ENCODE peak calls at places on chromosomes 12 and 14, in nine cellular contexts. N is pancreas, C is left lung, S is sigmoid colon, E is mammary epithelial cell, D is uterus, B is vagina, Q is psoas muscle, T is small intestine. P is an unnamed sample. For H3K4me1, the result is how much of the 10 kb centered on the place peaks cover.

GRCh38 chr12:47356129-47356622 is 276.4 kb upstream of the AMIGO2 start:
- DNase-seq in C (no peak), E (no peak), Q (no peak), T (no peak), S (no peak), N (no peak), D (no peak), B (no peak), P (no peak)

GRCh38 chr12:56520025-56520810 is 1.4 kb upstream of the RBMS2 start:
- DNase-seq in Q (no peak), N (no peak), B (no peak), D (peak), T (no peak), C (no peak), S (no peak), E (no peak), P (no peak)

GRCh38 chr14:77574446-77575125 is 41.9 kb downstream of the SPTLC2 start:
- DNase-seq in S (no peak), E (no peak), N (no peak), C (no peak), D (no peak), B (no peak), T (no peak), Q (no peak), P (peak)

GRCh38 chr12:69985656-69986055 is 160.6 kb downstream of the MYRFL start:
- DNase-seq in D (no peak), B (no peak), Q (no peak), S (no peak), N (no peak), T (peak), E (no peak), C (no peak), P (no peak)

GRCh38 chr12:121957831-121958515 is 39.6 kb downstream of the CFAP251 start:
- DNase-seq in S (no peak), N (no peak), Q (no peak), B (no peak), T (no peak), E (no peak), D (no peak), C (no peak), P (no peak)

GRCh38 chr12:123843912-123844748 is 82.0 kb downstream of the DNAH10 start:
- DNase-seq in T (no peak), N (no peak), S (no peak), E (peak), D (no peak), C (no peak), Q (no peak), B (no peak), P (no peak)

GRCh38 chr12:6828671-6829531 is 694 bp downstream of the P3H3 start:
- DNase-seq in B (no peak), Q (no peak), C (peak), T (no peak), D (peak), E (no peak), S (peak), N (peak), P (peak)

GRCh38 chr12:39043425-39043824 is 138.0 kb upstream of the CPNE8 start:
- DNase-seq in C (no peak), E (no peak), B (no peak), S (no peak), Q (no peak), N (no peak), D (no peak), T (no peak), P (no peak)

GRCh38 chr12:95215925-95216324 is 1.3 kb downstream of the FGD6 start:
- DNase-seq in S (no peak), E (peak), Q (no peak), T (no peak), C (no peak), B (no peak), N (no peak), D (no peak), P (peak)

GRCh38 chr14:102095231-102095870 is 8.5 kb upstream of the HSP90AA1 start:
- DNase-seq in T (no peak), C (no peak), E (no peak), B (no peak), N (no peak), S (no peak), Q (no peak), D (no peak), P (peak)

GRCh38 chr14:102094101-102094500 is 7.3 kb upstream of the HSP90AA1 start:
- DNase-seq in B (no peak), C (no peak), S (no peak), T (no peak), D (no peak), N (no peak), E (peak), Q (no peak), P (no peak)

GRCh38 chr14:102097441-102098135 is 10.7 kb upstream of the HSP90AA1 start:
- DNase-seq in T (no peak), B (no peak), C (no peak), S (peak), D (no peak), E (no peak), N (no peak), Q (no peak), P (no peak)

GRCh38 chr14:102096569-102097188 is 9.8 kb upstream of the HSP90AA1 start:
- DNase-seq in C (peak), S (peak), B (no peak), N (peak), T (peak), E (peak), D (peak), Q (peak), P (peak)

GRCh38 chr14:102095871-102096568 is 9.2 kb upstream of the HSP90AA1 start:
- DNase-seq in D (no peak), N (no peak), C (no peak), S (no peak), T (no peak), E (no peak), B (no peak), Q (no peak), P (no peak)
- H3K4me3 ChIP-seq in D (no peak), N (no peak), C (no peak), S (no peak), T (no peak), E (no peak), B (no peak), Q (no peak), P (no peak)

GRCh38 chr14:36656769-36657408 is 4.8 kb upstream of the PAX9 start:
- DNase-seq in B (no peak), C (no peak), D (no peak), Q (peak), N (peak), T (no peak), E (no peak), S (no peak), P (no peak)

GRCh38 chr14:36659010-36659821 is 2.4 kb upstream of the PAX9 start:
- DNase-seq in D (no peak), T (no peak), E (no peak), B (no peak), C (no peak), Q (no peak), N (peak), S (no peak), P (no peak)

GRCh38 chr14:36657409-36658090 is 4.1 kb upstream of the PAX9 start:
- DNase-seq in N (peak), Q (no peak), B (no peak), D (no peak), S (no peak), T (no peak), E (no peak), C (peak), P (no peak)

GRCh38 chr14:36659822-36660735 is 1.6 kb upstream of the PAX9 start:
- DNase-seq in T (no peak), C (no peak), N (peak), E (no peak), B (no peak), Q (peak), S (no peak), D (no peak), P (no peak)

DNA sequence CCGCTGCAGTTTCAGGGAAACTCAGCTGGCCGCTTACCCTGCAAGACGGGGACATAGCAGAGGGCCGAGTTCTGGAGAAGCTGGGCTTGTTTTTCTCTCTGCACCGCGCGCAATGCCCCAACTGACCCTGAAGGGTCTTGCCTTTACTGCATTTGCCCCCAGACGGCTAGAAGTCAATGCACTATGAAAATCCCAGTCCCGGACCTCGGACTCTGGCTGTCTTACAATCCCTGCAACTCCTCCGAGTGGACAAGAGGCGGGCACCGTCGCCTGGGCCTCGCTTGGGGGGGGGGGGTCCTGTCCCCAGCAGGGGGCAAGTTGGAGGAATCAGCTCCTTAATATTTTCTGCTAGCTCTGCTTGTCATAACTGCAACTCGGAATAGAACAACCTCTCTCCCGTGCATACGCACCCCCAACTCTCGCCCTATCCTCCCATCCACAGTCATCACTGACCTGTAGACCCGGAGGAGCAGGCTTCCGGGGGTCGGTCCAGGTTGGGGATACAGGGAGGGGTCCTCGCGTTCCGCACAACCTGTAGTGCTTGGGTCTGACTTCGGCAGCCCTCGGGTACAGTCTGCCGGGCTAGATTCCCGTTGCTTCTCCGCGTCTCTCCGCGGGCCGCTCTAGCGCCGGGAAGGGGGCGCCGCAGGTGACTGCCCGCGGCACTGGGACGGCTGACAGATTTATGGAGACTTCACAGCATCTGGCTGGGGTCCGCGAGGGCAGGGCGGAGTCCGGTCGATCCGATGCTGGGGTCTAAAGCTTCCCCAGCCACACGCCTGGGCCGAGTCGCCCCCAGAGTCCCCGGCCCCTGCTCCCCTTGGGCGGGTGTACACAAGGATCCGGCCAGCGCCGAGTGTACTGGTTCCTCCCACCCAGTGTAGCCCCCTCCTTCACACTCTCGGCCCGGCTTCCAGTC is 3.3 kb upstream of the PAX9 start:
- DNase-seq in C (peak), S (no peak), Q (no peak), D (no peak), B (no peak), T (no peak), N (peak), E (no peak), P (no peak)
- H3K4me1 ChIP-seq in C (under half), S (half or more), Q (under half), D (under half), B (half or more), T (under half), N (under half), E (under half), P (under half)

GRCh38 chr14:54398028-54398368 is 1.2 kb downstream of the CDKN3 start:
- DNase-seq in E (no peak), S (no peak), N (no peak), C (no peak), Q (no peak), D (no peak), B (no peak), T (peak), P (no peak)
- H3K4me3 ChIP-seq in E (peak), S (no peak), N (no peak), C (no peak), Q (no peak), D (no peak), B (no peak), T (no peak), P (peak)

GRCh38 chr14:80933282-80933681 is 8.3 kb downstream of the CEP128 start:
- DNase-seq in C (no peak), B (no peak), N (no peak), S (no peak), D (no peak), E (no peak), Q (no peak), T (no peak), P (no peak)
- H3K4me1 ChIP-seq in C (under half), B (under half), N (under half), S (under half), D (under half), E (under half), Q (under half), T (under half), P (under half)

GRCh38 chr14:102827716-102828115 is 50.5 kb downstream of the TRAF3 start:
- DNase-seq in S (no peak), N (no peak), C (no peak), D (no peak), Q (no peak), E (no peak), T (no peak), B (no peak), P (peak)

GRCh38 chr14:102826751-102827675 is 49.8 kb downstream of the TRAF3 start:
- DNase-seq in N (no peak), C (no peak), B (no peak), D (no peak), S (no peak), T (no peak), E (no peak), Q (no peak), P (no peak)

GRCh38 chr14:102829106-102829505 is 51.9 kb downstream of the TRAF3 start:
- DNase-seq in S (no peak), B (no peak), N (no peak), D (no peak), E (no peak), T (no peak), Q (no peak), C (no peak), P (peak)

GRCh38 chr14:102826161-102826560 is 48.9 kb downstream of the TRAF3 start:
- DNase-seq in E (no peak), C (no peak), S (no peak), T (no peak), D (no peak), Q (no peak), N (no peak), B (no peak), P (no peak)

GRCh38 chr14:102828201-102828600 is 51.0 kb downstream of the TRAF3 start:
- DNase-seq in E (no peak), T (peak), D (no peak), N (no peak), Q (no peak), S (no peak), C (no peak), B (no peak), P (no peak)
- H3K4me3 ChIP-seq in E (no peak), T (no peak), D (no peak), N (no peak), Q (no peak), S (no peak), C (peak), B (no peak), P (no peak)

GRCh38 chr12:13116971-13117370 is 13.5 kb upstream of the GSG1 start:
- DNase-seq in Q (no peak), B (no peak), T (no peak), C (no peak), D (no peak), E (no peak), S (no peak), N (no peak), P (no peak)

GRCh38 chr12:13114251-13115052 is 11.0 kb upstream of the GSG1 start:
- DNase-seq in B (no peak), N (no peak), T (no peak), D (no peak), S (no peak), C (no peak), Q (no peak), E (no peak), P (no peak)

GRCh38 chr12:13112968-13113367 is 9.5 kb upstream of the GSG1 start:
- DNase-seq in D (no peak), T (peak), S (no peak), E (no peak), Q (no peak), C (no peak), B (no peak), N (no peak), P (no peak)

GRCh38 chr12:13120431-13120830 is 17.0 kb upstream of the GSG1 start:
- DNase-seq in Q (no peak), N (no peak), C (no peak), D (no peak), E (no peak), T (no peak), B (no peak), S (no peak), P (no peak)

DNA sequence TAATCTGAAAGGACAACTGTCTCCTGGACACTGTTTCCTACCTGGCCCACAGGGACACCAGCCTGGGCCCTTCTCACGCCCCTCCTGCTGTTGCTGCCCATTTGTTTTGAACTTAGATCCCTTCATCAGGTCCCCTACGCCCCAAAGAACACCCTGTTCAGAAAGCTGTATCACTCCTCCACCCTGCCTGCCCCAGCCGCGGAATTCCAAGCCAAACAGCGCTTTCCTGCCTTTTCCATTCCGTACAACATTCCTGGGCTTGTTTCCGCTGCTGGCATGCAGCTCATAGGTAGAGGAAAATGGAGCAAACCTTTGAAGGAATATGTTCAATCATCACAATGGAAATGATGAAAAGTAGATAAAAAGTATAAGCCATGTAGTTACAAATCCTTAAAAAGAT is 12.8 kb upstream of the GSG1 start:
- DNase-seq in N (no peak), C (no peak), Q (no peak), T (no peak), D (no peak), E (no peak), B (no peak), S (no peak), P (no peak)
- H3K4me1 ChIP-seq in N (under half), C (under half), Q (under half), T (under half), D (under half), E (under half), B (under half), S (under half), P (under half)

DNA sequence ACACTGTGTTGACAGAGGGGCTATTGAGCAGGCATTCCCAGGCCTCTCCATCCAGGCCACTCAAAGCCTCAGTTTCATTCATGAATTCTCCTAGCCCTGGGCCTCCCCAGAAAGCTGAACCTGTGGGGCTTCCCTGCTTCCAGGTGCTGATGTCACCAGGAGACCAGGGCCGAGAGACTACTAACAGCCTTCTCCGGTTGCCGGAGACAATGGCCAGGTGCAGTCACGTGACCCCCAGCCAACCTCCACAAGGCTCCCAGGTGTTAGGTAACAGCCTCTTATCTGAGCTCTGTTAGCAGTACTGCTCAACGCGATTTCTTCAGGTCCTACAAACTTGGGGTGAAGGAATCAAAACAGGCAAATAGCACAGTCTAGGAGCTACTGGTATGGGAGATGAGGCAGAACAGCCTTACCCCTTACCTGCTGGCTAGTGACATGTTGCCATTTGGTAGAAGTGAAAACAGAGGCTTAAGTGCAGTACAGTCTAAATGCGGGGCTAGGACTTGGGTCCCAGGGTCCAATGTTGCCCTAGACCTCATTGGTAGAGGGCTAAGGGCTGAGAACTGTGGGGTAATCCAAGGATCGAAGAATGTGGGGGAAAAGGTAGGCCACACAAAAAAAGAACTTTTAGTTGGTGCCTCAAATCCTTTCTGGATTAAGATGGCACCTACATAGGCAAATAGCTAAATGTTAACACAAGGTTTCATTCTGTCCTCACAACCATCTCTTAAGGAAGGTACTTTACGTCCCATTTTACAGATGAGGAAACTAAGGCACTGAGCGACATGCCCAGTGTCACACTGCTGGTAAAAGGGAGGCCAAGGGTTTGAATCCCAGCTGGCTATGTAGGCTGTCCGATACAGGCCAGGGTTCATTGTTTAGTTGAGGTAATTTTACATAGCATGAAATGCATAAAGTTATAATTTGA is 3.8 kb downstream of the CCDC88C start:
- DNase-seq in T (peak), D (no peak), S (no peak), B (no peak), C (no peak), E (no peak), N (peak), Q (no peak), P (no peak)
- H3K4me3 ChIP-seq in T (no peak), D (no peak), S (no peak), B (no peak), C (no peak), E (no peak), N (no peak), Q (no peak), P (no peak)

GRCh38 chr12:106975098-106975497 is 11.8 kb downstream of the MTERF2 start:
- DNase-seq in E (no peak), Q (no peak), B (no peak), S (no peak), D (no peak), C (no peak), T (no peak), N (no peak), P (no peak)
- H3K4me1 ChIP-seq in E (under half), Q (under half), B (under half), S (half or more), D (under half), C (under half), T (under half), N (half or more), P (under half)

GRCh38 chr14:34710744-34711143 is 3.6 kb downstream of the CFL2 start:
- DNase-seq in Q (no peak), S (no peak), T (no peak), D (no peak), N (no peak), E (no peak), C (no peak), B (no peak), P (peak)

GRCh38 chr14:34713122-34713680 is 1.2 kb downstream of the CFL2 start:
- DNase-seq in D (no peak), N (no peak), S (no peak), Q (no peak), E (no peak), B (no peak), C (no peak), T (no peak), P (no peak)

GRCh38 chr14:34713681-34714319 is 593 bp downstream of the CFL2 start:
- DNase-seq in E (peak), Q (peak), B (no peak), C (no peak), S (peak), D (peak), T (peak), N (no peak), P (peak)

GRCh38 chr14:34711169-34711568 is 3.2 kb downstream of the CFL2 start:
- DNase-seq in C (no peak), D (peak), T (no peak), N (no peak), E (peak), Q (no peak), S (no peak), B (no peak), P (peak)

GRCh38 chr14:34711808-34712712 is 2.3 kb downstream of the CFL2 start:
- DNase-seq in D (no peak), T (no peak), E (no peak), C (no peak), Q (no peak), N (no peak), B (no peak), S (no peak), P (no peak)
- H3K4me3 ChIP-seq in D (no peak), T (no peak), E (no peak), C (no peak), Q (peak), N (no peak), B (no peak), S (peak), P (peak)